ENCODE peak calls at places on chromosomes 6 and 20, in six cellular contexts. J, I, O, R, M and T are unnamed samples.

GRCh38 chr6:106050538-106050937 is 35.6 kb upstream of the PRDM1 start:
- ATAC-seq in M (no peak), I (no peak), O (no peak), R (no peak), J (no peak), T (no peak)

GRCh38 chr6:139402935-139403386 is 28.5 kb upstream of the CITED2 start:
- ATAC-seq in R (no peak), J (no peak), I (no peak), M (peak), O (no peak), T (peak)

GRCh38 chr6:118812972-118813371 is 81.0 kb upstream of the ASF1A start:
- ATAC-seq in J (no peak), O (no peak), R (peak), M (no peak), I (no peak), T (no peak)

GRCh38 chr6:55853008-55854001 is 22.1 kb downstream of the BMP5 start:
- ATAC-seq in J (no peak), R (no peak), M (no peak), O (no peak), I (no peak), T (no peak)

GRCh38 chr6:139480356-139480833 is 105.9 kb upstream of the CITED2 start:
- ATAC-seq in R (no peak), J (no peak), O (peak), I (peak), M (no peak), T (no peak)

GRCh38 chr6:35381132-35381531 is 38.8 kb downstream of the PPARD start:
- ATAC-seq in M (no peak), R (no peak), J (no peak), I (no peak), O (no peak), T (no peak)

GRCh38 chr20:57977588-57977987 is 250.9 kb downstream of the ANKRD60 start:
- ATAC-seq in I (no peak), O (no peak), R (no peak), M (peak), J (no peak), T (no peak)

GRCh38 chr6:163605388-163606097 is 191.0 kb downstream of the QKI start:
- ATAC-seq in J (no peak), M (no peak), R (no peak), I (no peak), O (no peak), T (no peak)

GRCh38 chr6:100217225-100217624 is 223.2 kb upstream of the MCHR2 start:
- ATAC-seq in O (no peak), I (no peak), M (no peak), R (no peak), J (no peak), T (no peak)

GRCh38 chr6:145633981-145634627 is 101.2 kb downstream of the EPM2A start:
- ATAC-seq in I (peak), R (peak), M (peak), O (peak), J (peak), T (peak)

DNA sequence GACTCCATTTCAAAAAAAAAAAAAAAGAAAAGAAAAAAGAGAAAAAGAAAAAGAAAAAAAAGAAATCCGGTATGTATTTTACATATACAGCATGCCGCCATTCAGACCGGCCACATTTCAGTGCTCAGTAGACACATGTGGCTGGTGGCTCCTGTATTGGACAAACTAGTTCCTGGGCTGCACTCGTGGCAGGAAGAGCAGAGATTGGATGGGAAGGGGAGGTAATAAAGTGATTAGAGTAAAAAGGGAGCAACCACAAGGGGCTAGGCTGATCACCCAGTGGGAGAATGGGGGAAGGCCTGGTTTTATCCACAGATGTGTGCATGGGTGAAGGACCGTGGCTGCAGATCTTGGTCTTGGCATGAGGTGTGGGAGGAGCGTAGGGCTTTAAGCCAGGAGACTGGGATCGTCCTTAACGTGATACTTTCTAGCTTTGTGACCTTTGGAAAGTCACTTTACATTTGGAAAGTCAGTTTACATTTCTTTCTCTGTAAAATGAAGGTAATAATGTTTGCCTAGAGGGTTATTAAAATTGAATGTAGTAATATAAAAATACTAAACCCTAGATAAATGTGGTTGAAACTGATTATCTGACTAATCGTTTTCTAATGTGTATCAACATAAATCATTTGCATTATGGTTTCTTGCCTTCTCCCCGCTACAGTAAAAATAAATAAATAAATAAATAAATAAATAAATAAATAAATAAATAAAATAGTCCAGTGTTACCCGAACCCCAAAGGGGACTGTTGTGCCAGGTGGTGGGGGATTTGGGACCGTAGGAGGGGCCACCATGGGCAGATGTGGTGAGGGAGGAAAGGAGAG is 869 bp upstream of the TRIM15 start:
- ATAC-seq in R (no peak), J (no peak), M (no peak), I (no peak), O (peak), T (no peak)
- TF ChIP-seq EP300 in R (no peak), J (no peak), M (no peak), I (no peak), O (no peak), T (no peak)

GRCh38 chr20:41137412-41138216 is at the start of gene PLCG1:
- ATAC-seq in R (peak), M (peak), I (peak), O (peak), J (peak), T (peak)
- TF ChIP-seq POLR2A in R (peak), M (no peak), I (peak), O (peak), J (peak), T (no peak)

GRCh38 chr6:9155836-9156235 is 720.5 kb upstream of the SLC35B3 start:
- ATAC-seq in R (no peak), M (no peak), J (no peak), I (no peak), O (no peak), T (no peak)

GRCh38 chr6:9159051-9159450 is 723.7 kb upstream of the SLC35B3 start:
- ATAC-seq in J (no peak), R (no peak), O (no peak), I (no peak), M (no peak), T (no peak)

GRCh38 chr6:9161731-9162130 is 726.4 kb upstream of the SLC35B3 start:
- ATAC-seq in I (no peak), J (no peak), O (no peak), R (no peak), M (no peak), T (no peak)
- H3K4me3 ChIP-seq in I (no peak), J (no peak), O (no peak), R (no peak), M (no peak), T (no peak)

GRCh38 chr6:130409394-130410095 is 43.7 kb downstream of the TMEM200A start:
- ATAC-seq in M (no peak), O (no peak), R (no peak), I (no peak), J (no peak), T (no peak)
- TF ChIP-seq EP300 in M (no peak), O (no peak), R (no peak), I (no peak), J (no peak), T (no peak)

GRCh38 chr6:112401083-112401482 is 54.0 kb downstream of the RFPL4B start:
- ATAC-seq in J (no peak), O (no peak), I (no peak), R (no peak), M (no peak), T (no peak)
- TF ChIP-seq POLR2A in J (no peak), O (no peak), I (no peak), R (no peak), M (no peak), T (no peak)

DNA sequence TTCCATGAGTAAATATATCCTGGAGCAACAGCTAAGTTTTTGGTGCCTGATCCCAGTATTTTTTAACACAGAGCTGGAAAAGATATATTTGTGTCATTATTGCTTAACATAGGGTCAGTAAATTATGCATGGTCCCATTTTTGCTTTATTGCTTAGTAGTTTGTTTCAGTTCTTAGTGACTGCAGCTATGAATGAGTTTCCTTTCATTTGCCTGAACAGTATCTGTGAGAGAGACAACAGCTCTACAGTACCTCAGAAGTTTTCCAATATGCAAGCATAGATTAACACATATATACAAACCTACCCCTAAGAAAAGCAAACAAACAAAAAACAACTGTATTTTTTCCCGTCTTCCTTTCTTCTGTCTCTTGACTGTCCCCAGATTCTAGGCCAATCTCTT is 160.3 kb downstream of the MEI4 start:
- ATAC-seq in J (no peak), O (no peak), I (no peak), M (no peak), R (peak), T (no peak)
- H3K4me3 ChIP-seq in J (no peak), O (no peak), I (no peak), M (no peak), R (no peak), T (no peak)

GRCh38 chr6:86963352-86963751 is 26.0 kb downstream of the HTR1E start:
- ATAC-seq in M (no peak), R (no peak), J (no peak), O (no peak), I (no peak), T (no peak)

GRCh38 chr6:86966271-86966670 is 28.9 kb downstream of the HTR1E start:
- ATAC-seq in M (no peak), J (no peak), R (no peak), I (no peak), O (no peak), T (no peak)

DNA sequence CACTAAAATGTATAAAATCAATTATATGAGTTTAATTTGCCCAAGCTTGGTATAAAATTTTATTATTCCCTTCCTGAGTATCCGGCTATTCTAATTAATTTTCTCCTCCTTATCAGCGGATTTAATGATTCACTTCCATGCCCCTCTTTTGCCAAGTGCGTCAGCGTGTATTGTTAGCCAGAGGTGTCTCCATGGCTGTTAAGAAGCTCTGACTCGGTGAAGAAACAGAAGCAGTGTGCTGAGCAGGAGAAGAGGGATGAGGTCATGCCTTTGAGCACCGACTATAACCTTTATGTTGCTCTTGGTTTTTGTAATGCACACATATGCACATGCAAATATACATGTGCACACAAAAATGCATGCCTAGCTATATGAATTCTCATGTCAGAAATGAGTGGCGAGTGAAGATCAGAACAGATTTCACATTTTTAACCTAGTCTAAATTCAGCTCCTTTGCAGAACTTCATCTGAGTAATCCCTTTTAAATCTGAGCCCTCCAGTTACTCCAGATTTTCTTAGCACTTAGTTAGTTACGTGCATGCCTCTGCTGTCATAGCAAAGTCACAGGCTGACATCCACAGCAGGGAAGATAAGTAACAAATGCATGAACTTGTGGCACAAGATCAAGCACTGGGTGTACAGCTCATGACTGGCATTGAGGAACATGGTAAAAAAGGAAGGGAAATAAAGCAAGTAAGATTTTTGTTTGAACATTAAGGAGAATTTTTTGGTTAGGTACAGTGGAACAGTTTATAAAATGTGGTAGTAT is 24.3 kb downstream of the HTR1E start:
- ATAC-seq in O (no peak), R (no peak), M (no peak), J (no peak), I (no peak), T (no peak)
- TF ChIP-seq EP300 in O (no peak), R (no peak), M (no peak), J (no peak), I (no peak), T (no peak)

GRCh38 chr6:159788276-159788675 is 1.1 kb downstream of the TCP1 start:
- ATAC-seq in M (no peak), I (no peak), J (no peak), R (no peak), O (no peak), T (no peak)

GRCh38 chr6:159789377-159790148 is at the start of gene TCP1:
- ATAC-seq in J (peak), I (peak), R (peak), O (peak), M (peak), T (peak)

GRCh38 chr6:159788757-159789376 is 535 bp downstream of the TCP1 start:
- ATAC-seq in O (peak), J (no peak), R (peak), M (peak), I (peak), T (no peak)

GRCh38 chr6:159790947-159791598 is 806 bp downstream of the MRPL18 start:
- ATAC-seq in I (no peak), O (no peak), M (no peak), R (no peak), J (no peak), T (no peak)

GRCh38 chr6:159790149-159790946 is at the start of gene MRPL18:
- ATAC-seq in O (peak), M (peak), J (peak), I (peak), R (peak), T (peak)
- TF ChIP-seq POLR2A in O (peak), M (no peak), J (peak), I (peak), R (peak), T (peak)

GRCh38 chr20:51467971-51468626 is 74.4 kb downstream of the NFATC2 start:
- ATAC-seq in J (no peak), O (no peak), I (no peak), M (no peak), R (no peak), T (no peak)
- H3K4me3 ChIP-seq in J (no peak), O (no peak), I (no peak), M (no peak), R (no peak), T (no peak)

DNA sequence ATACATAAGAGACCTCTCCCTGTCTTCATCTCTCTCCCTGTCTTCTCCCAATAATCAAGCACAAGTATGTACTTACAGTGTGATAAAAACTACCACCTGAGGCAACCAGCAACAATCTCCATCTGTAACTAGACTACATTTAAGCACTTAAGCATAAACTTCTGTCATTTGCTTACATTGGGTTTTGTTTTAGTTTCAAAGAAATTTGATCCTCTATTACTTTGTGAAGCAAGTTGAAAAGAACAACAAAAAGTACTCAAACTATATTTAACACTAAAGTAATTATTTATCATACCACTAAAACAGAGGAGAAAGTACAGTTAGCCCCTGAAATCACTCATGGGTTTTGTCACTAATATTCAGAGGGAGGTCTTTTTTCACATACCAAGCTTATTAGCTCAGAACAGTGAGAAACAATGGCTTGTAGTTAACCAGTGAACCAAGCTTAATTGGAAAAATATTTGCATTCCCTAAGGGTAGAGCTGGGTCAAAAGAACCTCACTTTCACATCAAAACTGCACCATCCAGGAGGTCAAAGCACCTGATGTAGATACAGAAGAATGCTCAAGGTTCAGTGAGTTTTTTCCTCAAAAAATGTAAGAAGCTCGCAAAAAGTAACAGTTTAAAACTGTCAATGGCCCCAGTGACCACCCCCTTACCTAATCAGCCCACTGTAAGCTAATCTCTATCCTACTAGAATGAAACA is 34.1 kb downstream of the DCDC2 start:
- ATAC-seq in I (peak), R (no peak), M (no peak), O (no peak), J (no peak), T (no peak)
- TF ChIP-seq EP300 in I (peak), R (no peak), M (no peak), O (no peak), J (no peak), T (no peak)